ENCODE peak calls at places on chromosomes 6 and 20, in ten cellular contexts. P is breast epithelium, Z is NB4, W is fibroblast of lung, Y is left lung, V is thoracic aorta, B is brain microvascular endothelial cell, I is coronary artery, K is RWPE2, D is esophagus muscularis mucosa. C is an unnamed sample.

GRCh38 chr6:145212807-145213206 is 522.5 kb downstream of the EPM2A start:
- DNase-seq in P (no peak), Z (no peak), W (no peak), Y (no peak), V (no peak), B (no peak), I (no peak), K (no peak), D (no peak), C (no peak)

GRCh38 chr20:32621071-32621913 is 36.2 kb upstream of the NOL4L start:
- DNase-seq in P (no peak), Z (peak), W (no peak), Y (no peak), V (no peak), B (no peak), I (no peak), K (no peak), D (no peak), C (no peak)

GRCh38 chr6:169825558-169826225 is 74.3 kb downstream of the ERMARD start:
- DNase-seq in P (no peak), Z (no peak), W (no peak), Y (no peak), V (no peak), B (no peak), I (peak), K (no peak), D (peak), C (no peak)

GRCh38 chr6:63660737-63661136 is 25.1 kb downstream of the PHF3 start:
- DNase-seq in P (no peak), Z (no peak), W (no peak), Y (no peak), V (no peak), B (no peak), I (no peak), K (no peak), D (no peak), C (no peak)

GRCh38 chr20:35287509-35288324 is 3.1 kb upstream of the EIF6 start:
- DNase-seq in P (no peak), Z (no peak), W (no peak), Y (peak), V (no peak), B (no peak), I (no peak), K (no peak), D (no peak), C (no peak)

GRCh38 chr6:113632220-113632864 is 224.8 kb upstream of the MARCKS start:
- DNase-seq in P (peak), Z (no peak), W (peak), Y (no peak), V (peak), B (peak), I (no peak), K (peak), D (no peak), C (peak)

GRCh38 chr6:158910484-158911075 is 89.4 kb downstream of the RSPH3 start:
- DNase-seq in P (peak), Z (no peak), W (no peak), Y (no peak), V (no peak), B (no peak), I (no peak), K (no peak), D (no peak), C (peak)

GRCh38 chr20:62114894-62115293 is 7.4 kb upstream of the LSM14B start:
- DNase-seq in P (no peak), Z (no peak), W (no peak), Y (no peak), V (no peak), B (no peak), I (no peak), K (no peak), D (no peak), C (no peak)

GRCh38 chr20:49951160-49951559 is 15.0 kb downstream of the RNF114 start:
- DNase-seq in P (no peak), Z (no peak), W (peak), Y (no peak), V (no peak), B (no peak), I (no peak), K (no peak), D (no peak), C (peak)

GRCh38 chr6:3731700-3732099 is 19.8 kb downstream of the PXDC1 start:
- DNase-seq in P (no peak), Z (no peak), W (no peak), Y (no peak), V (no peak), B (no peak), I (no peak), K (no peak), D (no peak), C (no peak)

GRCh38 chr6:87026961-87027360 is 67.9 kb downstream of the CGA start:
- DNase-seq in P (no peak), Z (no peak), W (no peak), Y (no peak), V (no peak), B (no peak), I (no peak), K (no peak), D (no peak), C (no peak)

GRCh38 chr6:138278326-138278725 is 60.0 kb upstream of the PBOV1 start:
- DNase-seq in P (no peak), Z (peak), W (no peak), Y (peak), V (no peak), B (peak), I (no peak), K (no peak), D (no peak), C (peak)

DNA sequence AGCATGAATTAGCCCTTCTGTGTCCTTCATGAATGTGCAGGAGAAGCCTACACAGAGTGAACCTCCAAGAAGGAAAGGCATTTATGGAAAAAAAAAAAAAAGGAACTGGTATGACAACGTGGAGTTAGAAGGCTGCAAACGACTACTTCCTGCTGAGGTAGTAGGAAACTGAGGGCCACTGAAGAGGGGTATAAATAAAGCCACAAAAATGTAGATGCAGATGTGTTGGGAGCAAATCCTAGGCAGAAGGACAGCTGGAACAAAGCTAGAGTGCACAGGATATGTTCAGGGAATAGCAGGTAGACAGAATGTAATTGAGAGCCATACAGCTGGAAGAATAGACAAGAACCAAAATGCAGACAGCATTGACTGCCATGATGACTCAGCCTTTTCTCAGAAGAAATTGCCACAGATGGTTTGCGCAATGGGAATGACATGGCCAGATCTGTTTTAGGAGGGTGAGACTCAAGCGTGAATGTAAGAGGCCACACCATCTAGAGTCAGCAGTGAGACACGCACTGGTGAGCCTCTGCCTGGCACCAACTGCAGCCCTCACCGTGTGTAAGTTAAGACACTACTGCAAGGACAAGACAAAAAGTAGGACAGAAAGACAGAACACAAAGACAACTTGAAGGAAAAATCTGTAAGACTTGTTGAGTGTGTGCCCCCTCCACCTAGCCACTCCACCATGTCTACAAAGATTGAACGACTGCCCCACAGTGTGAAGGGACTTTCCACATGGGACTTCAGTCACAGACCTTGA is 79.8 kb downstream of the KIF13A start:
- DNase-seq in P (peak), Z (peak), W (peak), Y (no peak), V (peak), B (peak), I (peak), K (peak), D (peak), C (peak)
- TF ChIP-seq CTCF in P (no peak), Z (peak), W (peak), Y (no peak), V (no peak), B (peak), I (no peak), K (peak), D (no peak), C (peak)

GRCh38 chr6:16473184-16473907 is 235.0 kb downstream of the GMPR start:
- DNase-seq in P (no peak), Z (no peak), W (no peak), Y (no peak), V (no peak), B (no peak), I (no peak), K (no peak), D (no peak), C (no peak)

GRCh38 chr6:16471898-16472297 is 233.5 kb downstream of the GMPR start:
- DNase-seq in P (no peak), Z (no peak), W (no peak), Y (no peak), V (no peak), B (no peak), I (no peak), K (no peak), D (no peak), C (no peak)

GRCh38 chr6:16471222-16471784 is 232.9 kb downstream of the GMPR start:
- DNase-seq in P (no peak), Z (no peak), W (no peak), Y (no peak), V (no peak), B (peak), I (no peak), K (no peak), D (no peak), C (no peak)

GRCh38 chr6:16473908-16474791 is 235.8 kb downstream of the GMPR start:
- DNase-seq in P (no peak), Z (no peak), W (no peak), Y (no peak), V (no peak), B (no peak), I (no peak), K (no peak), D (no peak), C (no peak)

DNA sequence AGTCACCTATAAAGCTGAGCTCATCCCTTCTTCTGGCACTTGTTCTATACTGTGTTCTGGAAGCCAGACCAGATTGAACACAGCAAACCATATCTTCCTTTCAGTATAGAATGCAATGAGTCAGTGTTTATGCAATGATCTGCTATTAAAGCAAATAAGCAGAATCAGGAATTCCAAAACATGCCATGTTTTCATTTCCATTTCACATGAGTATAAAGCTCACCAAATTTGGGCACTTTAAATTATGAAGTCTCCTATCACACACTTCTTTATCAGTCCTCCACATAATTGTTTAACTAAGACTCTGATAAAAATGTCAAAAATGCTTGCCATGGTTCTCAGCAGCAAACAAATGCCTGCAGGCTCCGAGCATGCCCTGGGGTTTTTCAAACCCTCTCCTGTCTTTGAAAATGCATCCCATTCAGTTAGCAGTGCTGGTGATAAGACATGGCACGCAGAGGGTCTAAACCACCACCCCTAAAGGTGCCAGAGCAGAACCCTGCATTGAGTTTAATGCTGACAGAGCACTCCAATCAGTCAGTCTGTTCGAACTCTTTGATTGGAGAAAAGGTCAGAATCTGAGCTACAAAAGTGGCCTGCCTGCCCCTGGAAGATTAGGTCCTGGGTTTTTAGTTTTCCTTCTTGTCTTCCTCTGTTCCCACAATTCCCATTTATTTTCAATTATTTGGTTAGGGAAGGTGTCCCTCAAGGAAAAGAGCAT is 234.1 kb downstream of the GMPR start:
- DNase-seq in P (no peak), Z (no peak), W (peak), Y (no peak), V (no peak), B (peak), I (no peak), K (no peak), D (no peak), C (peak)
- H3K4me3 ChIP-seq in P (no peak), Z (no peak), W (no peak), Y (no peak), V (no peak), B (no peak), I (no peak), K (no peak), D (no peak), C (no peak)

DNA sequence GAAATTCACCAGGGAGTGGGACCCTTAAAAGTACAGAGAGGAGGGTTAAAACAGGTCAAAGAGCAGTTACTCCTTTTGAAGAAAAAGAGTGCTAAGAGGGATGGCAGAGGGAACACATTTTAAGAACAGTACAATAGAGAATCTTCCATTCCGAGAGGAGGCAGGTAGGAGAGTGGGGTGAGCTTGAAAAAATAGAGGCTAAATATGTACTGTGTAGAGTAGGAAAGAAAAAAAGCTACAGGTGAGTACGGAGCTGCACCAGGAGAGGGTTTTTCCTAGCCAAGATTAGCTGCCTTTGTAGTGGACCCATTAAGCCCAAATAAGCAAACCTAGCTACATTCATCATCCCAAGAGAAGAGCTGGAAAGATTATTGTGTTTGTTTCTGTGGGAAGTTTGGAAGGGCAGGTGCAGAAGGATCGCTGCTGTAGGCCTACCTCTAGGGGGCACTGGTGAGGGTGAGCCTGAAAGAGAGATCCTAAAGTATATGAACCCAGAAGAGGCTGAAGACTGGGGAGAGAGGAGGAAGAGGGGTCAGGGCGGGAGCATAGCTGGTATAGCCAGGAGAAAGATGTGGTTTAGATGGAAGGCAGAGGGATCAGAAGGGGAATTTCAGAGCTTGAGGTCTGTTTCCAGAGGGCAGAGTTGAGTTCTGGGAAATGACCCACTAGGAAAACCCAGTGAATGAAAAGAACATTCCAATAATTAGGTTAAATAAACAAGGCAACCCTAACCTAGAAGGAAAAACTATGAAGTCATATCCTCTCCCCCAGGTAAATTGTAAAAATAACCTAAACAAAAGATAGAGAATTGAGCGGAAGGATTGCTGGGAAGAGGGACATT is 50.2 kb upstream of the HINT3 start:
- DNase-seq in P (no peak), Z (peak), W (peak), Y (no peak), V (no peak), B (peak), I (no peak), K (no peak), D (no peak), C (no peak)
- TF ChIP-seq CTCF in P (peak), Z (peak), W (peak), Y (peak), V (peak), B (peak), I (peak), K (peak), D (peak), C (peak)

DNA sequence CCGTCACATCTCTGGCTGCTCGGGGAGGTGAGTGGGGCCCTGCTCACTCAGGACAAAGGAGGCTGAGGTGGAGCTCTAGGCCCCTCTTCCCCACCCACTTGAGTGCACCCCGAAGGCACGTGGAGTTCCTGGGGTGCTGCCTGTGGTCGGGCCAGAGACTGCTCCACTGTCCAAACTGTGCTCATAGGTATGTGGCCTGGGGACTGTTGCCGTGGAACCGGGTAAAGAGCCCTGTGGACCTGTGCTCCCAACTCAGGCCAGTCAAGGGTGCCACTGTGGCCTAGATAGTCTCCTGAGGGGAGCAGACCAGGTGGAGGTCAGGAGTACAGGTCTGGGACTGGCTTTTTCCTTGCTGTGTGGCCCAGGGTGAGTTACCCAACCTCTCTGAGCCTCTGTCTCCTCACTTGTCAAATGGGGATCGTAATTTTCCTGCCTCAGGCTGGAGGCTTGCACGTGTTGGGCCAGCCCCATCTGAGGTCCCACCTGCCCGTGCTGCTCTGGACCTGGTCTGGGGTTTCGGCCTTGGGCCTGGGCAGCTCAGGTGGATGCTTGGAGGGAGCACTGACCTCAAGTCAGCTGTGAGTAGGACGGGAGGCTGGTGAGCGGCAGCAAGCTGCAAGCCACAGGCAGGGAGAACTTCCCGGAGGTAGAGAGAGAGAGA is 12.4 kb upstream of the NPBWR2 start:
- DNase-seq in P (no peak), Z (no peak), W (peak), Y (peak), V (no peak), B (no peak), I (no peak), K (peak), D (no peak), C (no peak)
- H3K4me3 ChIP-seq in P (peak), Z (no peak), W (no peak), Y (no peak), V (peak), B (no peak), I (peak), K (no peak), D (peak), C (no peak)

DNA sequence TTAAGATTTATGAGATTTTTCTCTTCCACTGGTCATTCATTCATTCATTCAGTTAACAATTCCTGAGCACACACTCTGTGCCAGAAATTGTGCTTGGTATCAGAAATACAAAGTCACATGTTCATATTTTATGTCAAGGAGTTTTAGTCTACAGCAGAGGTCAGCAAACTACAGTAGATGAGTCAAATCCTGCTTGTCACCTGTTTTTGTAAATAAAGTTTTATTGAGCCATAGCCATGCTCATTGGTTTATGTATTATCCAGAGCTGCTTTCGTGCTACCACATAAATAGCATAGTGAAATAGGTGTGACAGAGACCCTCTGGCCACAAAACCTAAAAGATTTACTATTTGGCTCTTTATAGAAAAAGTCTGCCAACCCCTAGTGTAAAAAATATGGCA is 46.8 kb downstream of the THEMIS start:
- DNase-seq in P (no peak), Z (peak), W (peak), Y (no peak), V (no peak), B (no peak), I (no peak), K (no peak), D (no peak), C (no peak)
- TF ChIP-seq CTCF in P (no peak), Z (no peak), W (no peak), Y (no peak), V (no peak), B (no peak), I (no peak), K (peak), D (no peak), C (no peak)

DNA sequence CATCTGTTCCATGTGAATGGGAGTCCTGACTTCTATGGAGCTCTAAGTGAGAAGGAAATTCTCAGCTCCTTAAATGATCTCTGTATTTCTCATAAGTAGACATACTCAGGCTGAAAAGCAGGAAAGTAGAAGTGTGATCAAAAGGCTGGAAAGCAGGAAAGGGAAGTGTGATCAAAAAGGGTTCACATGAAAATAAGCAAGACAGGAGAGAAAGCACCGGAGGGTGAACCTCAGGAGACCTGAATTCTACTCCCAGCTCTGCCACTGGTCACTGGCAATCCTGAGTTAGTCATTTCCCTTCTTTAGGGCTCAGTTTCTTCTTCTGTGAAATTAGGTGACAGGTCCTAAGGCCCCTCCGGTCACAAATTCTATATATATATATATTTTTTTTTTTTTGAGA is 55.5 kb upstream of the TRERF1 start:
- DNase-seq in P (no peak), Z (no peak), W (no peak), Y (no peak), V (no peak), B (no peak), I (no peak), K (no peak), D (no peak), C (no peak)
- H3K4me3 ChIP-seq in P (no peak), Z (no peak), W (no peak), Y (no peak), V (no peak), B (no peak), I (no peak), K (no peak), D (no peak), C (no peak)

GRCh38 chr6:154276810-154277577 is 79.6 kb downstream of the IPCEF1 start:
- DNase-seq in P (no peak), Z (peak), W (peak), Y (no peak), V (no peak), B (no peak), I (no peak), K (no peak), D (no peak), C (peak)
- TF ChIP-seq CTCF in P (peak), Z (no peak), W (peak), Y (peak), V (peak), B (peak), I (peak), K (peak), D (peak), C (peak)